ENCODE peak calls at places on chromosome 17, in four cellular contexts. M is mesendoderm, O is H9, C is H1. D is an unnamed sample.

GRCh38 chr17:3974980-3975379 is 10.7 kb upstream of the ATP2A3 start:
- DNase-seq in M (no peak), O (no peak), C (no peak), D (no peak)

GRCh38 chr17:82407255-82407654 is 10.9 kb upstream of the HEXD start:
- DNase-seq in M (no peak), O (no peak), C (no peak), D (peak)

GRCh38 chr17:78929908-78930775 is 5.0 kb upstream of the TIMP2 start:
- DNase-seq in M (no peak), O (peak), C (no peak), D (no peak)

GRCh38 chr17:41937970-41938851 is 7.8 kb downstream of the ODAD4 start:
- DNase-seq in M (no peak), O (no peak), C (no peak), D (no peak)

GRCh38 chr17:39751637-39752036 is 13.9 kb downstream of the GRB7 start:
- DNase-seq in M (no peak), O (peak), C (no peak), D (no peak)

GRCh38 chr17:53655591-53655990 is 167.1 kb upstream of the KIF2B start:
- DNase-seq in M (peak), O (no peak), C (no peak), D (peak)

GRCh38 chr17:4759776-4760236 is 11.9 kb upstream of the TM4SF5 start:
- DNase-seq in M (no peak), O (no peak), C (no peak), D (no peak)

GRCh38 chr17:36591434-36592315 is at the start of gene DHRS11:
- DNase-seq in M (peak), O (peak), C (peak), D (peak)

GRCh38 chr17:68961204-68961893 is 6.2 kb upstream of the ABCA8 start:
- DNase-seq in M (peak), O (no peak), C (no peak), D (no peak)

GRCh38 chr17:68297168-68297567 is 5.9 kb downstream of the ARSG start:
- DNase-seq in M (no peak), O (no peak), C (no peak), D (no peak)

GRCh38 chr17:40168262-40168832 is 8.9 kb upstream of the RAPGEFL1 start:
- DNase-seq in M (peak), O (peak), C (peak), D (peak)

GRCh38 chr17:15977894-15978293 is 21.6 kb downstream of the ZSWIM7 start:
- DNase-seq in M (no peak), O (no peak), C (no peak), D (no peak)

GRCh38 chr17:15092762-15093161 is 172.4 kb downstream of the PMP22 start:
- DNase-seq in M (no peak), O (no peak), C (no peak), D (peak)

GRCh38 chr17:81608605-81609004 is 28.3 kb downstream of the NPLOC4 start:
- DNase-seq in M (no peak), O (no peak), C (no peak), D (no peak)

GRCh38 chr17:72806011-72806410 is 286.5 kb downstream of the SLC39A11 start:
- DNase-seq in M (no peak), O (no peak), C (no peak), D (peak)

GRCh38 chr17:38761612-38762011 is 9.1 kb downstream of the PSMB3 start:
- DNase-seq in M (peak), O (peak), C (peak), D (peak)

GRCh38 chr17:60677308-60678117 is at the start of gene BCAS3:
- DNase-seq in M (peak), O (peak), C (peak), D (peak)

GRCh38 chr17:59202320-59202719 is 7.5 kb upstream of the SMG8 start:
- DNase-seq in M (no peak), O (no peak), C (no peak), D (no peak)

GRCh38 chr17:64442550-64442971 is 6.4 kb upstream of the MILR1 start:
- DNase-seq in M (no peak), O (no peak), C (no peak), D (no peak)

GRCh38 chr17:82356028-82356427 is 3.0 kb upstream of the TEX19 start:
- DNase-seq in M (no peak), O (no peak), C (no peak), D (no peak)

GRCh38 chr17:50638851-50639767 is 4.4 kb downstream of the ABCC3 start:
- DNase-seq in M (peak), O (peak), C (no peak), D (peak)

GRCh38 chr17:81710514-81711308 is 1.4 kb upstream of the SLC25A10 start:
- DNase-seq in M (peak), O (no peak), C (peak), D (no peak)

GRCh38 chr17:33901085-33901484 is 354.0 kb upstream of the CCL2 start:
- DNase-seq in M (peak), O (no peak), C (no peak), D (no peak)

GRCh38 chr17:45087496-45087975 is 26.4 kb downstream of the NMT1 start:
- DNase-seq in M (no peak), O (no peak), C (no peak), D (peak)

GRCh38 chr17:17206149-17206912 is at the start of gene PLD6:
- DNase-seq in M (no peak), O (peak), C (no peak), D (peak)

GRCh38 chr17:82050761-82051641 is 610 bp downstream of the RFNG start:
- DNase-seq in M (no peak), O (no peak), C (no peak), D (no peak)

GRCh38 chr17:2094891-2095535 is 40.1 kb downstream of the HIC1 start:
- DNase-seq in M (peak), O (peak), C (no peak), D (peak)

GRCh38 chr17:81487487-81488275 is 24.9 kb downstream of the ACTG1 start:
- DNase-seq in M (peak), O (peak), C (peak), D (peak)

GRCh38 chr17:40290629-40291296 is 3.1 kb downstream of the CDC6 start:
- DNase-seq in M (peak), O (no peak), C (no peak), D (peak)

GRCh38 chr17:38864636-38865398 is 5.0 kb upstream of the LASP1 start:
- DNase-seq in M (peak), O (peak), C (no peak), D (peak)

GRCh38 chr17:77209330-77209748 is 68.6 kb downstream of the SEC14L1 start:
- DNase-seq in M (no peak), O (no peak), C (no peak), D (no peak)

GRCh38 chr17:72349508-72350472 is 229.0 kb downstream of the SOX9 start:
- DNase-seq in M (no peak), O (no peak), C (no peak), D (no peak)

GRCh38 chr17:2394775-2395191 is 6.1 kb downstream of the MNT start:
- DNase-seq in M (no peak), O (peak), C (no peak), D (no peak)

GRCh38 chr17:31677036-31677435 is 182.0 kb downstream of the COPRS start:
- DNase-seq in M (no peak), O (no peak), C (no peak), D (no peak)

GRCh38 chr17:31680126-31680525 is 178.9 kb downstream of the COPRS start:
- DNase-seq in M (no peak), O (peak), C (peak), D (no peak)

GRCh38 chr17:31677681-31678080 is 181.4 kb downstream of the COPRS start:
- DNase-seq in M (no peak), O (peak), C (no peak), D (no peak)

GRCh38 chr17:31679667-31680066 is 179.4 kb downstream of the COPRS start:
- DNase-seq in M (no peak), O (no peak), C (no peak), D (no peak)

GRCh38 chr17:31678431-31678830 is 180.6 kb downstream of the COPRS start:
- DNase-seq in M (peak), O (peak), C (no peak), D (peak)
- H4K5ac ChIP-seq in M (no peak), O (no peak), C (no peak), D (no peak)

GRCh38 chr17:47218896-47219430 is 9.8 kb downstream of the MYL4 start:
- DNase-seq in M (peak), O (no peak), C (no peak), D (no peak)
- H4K5ac ChIP-seq in M (no peak), O (no peak), C (no peak), D (no peak)

DNA sequence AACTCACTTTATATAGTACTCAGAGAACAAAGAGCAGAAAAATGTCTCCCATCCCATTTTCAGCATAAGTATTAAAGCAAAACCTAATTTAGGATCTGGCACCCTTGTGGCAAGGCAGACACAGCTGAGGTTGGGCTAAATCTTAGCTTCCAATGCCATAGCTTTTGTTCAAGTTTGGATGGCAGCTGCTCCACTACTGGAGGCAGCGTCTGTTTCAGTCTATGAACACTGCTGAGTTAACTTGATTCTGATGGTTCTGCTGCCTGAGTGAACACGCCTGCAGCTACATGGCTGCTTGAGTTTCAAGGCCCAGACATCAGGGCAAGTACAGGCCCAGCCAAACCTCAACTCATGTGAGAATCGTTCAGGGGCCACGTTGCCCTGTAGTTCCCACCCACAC is 178.2 kb upstream of the RPH3AL start:
- DNase-seq in M (no peak), O (no peak), C (no peak), D (no peak)
- H4K5ac ChIP-seq in M (no peak), O (no peak), C (no peak), D (no peak)

GRCh38 chr17:8791910-8792270 is 7.3 kb downstream of the MFSD6L start:
- DNase-seq in M (peak), O (peak), C (no peak), D (peak)
- H4K5ac ChIP-seq in M (no peak), O (no peak), C (no peak), D (no peak)

DNA sequence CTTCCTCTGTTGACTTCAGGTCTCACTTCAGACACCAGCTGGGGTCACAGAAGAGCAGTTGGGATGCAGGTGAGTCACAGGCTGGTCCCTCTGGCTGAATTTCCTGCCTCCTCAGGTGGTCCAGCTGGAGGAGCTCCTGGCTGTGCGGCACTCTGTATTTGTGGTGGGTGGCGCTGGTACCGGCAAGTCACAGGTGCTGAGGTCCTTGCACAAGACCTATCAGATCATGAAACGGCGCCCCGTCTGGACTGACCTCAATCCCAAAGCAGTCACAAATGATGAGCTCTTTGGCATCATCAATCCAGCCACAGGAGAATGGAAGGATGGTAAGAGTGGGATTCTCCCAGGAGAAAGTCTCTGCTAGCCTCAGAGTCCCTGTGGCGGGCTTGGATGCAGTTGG is 149.2 kb downstream of the DNAH9 start:
- DNase-seq in M (no peak), O (no peak), C (no peak), D (no peak)
- H4K5ac ChIP-seq in M (no peak), O (no peak), C (no peak), D (no peak)

DNA sequence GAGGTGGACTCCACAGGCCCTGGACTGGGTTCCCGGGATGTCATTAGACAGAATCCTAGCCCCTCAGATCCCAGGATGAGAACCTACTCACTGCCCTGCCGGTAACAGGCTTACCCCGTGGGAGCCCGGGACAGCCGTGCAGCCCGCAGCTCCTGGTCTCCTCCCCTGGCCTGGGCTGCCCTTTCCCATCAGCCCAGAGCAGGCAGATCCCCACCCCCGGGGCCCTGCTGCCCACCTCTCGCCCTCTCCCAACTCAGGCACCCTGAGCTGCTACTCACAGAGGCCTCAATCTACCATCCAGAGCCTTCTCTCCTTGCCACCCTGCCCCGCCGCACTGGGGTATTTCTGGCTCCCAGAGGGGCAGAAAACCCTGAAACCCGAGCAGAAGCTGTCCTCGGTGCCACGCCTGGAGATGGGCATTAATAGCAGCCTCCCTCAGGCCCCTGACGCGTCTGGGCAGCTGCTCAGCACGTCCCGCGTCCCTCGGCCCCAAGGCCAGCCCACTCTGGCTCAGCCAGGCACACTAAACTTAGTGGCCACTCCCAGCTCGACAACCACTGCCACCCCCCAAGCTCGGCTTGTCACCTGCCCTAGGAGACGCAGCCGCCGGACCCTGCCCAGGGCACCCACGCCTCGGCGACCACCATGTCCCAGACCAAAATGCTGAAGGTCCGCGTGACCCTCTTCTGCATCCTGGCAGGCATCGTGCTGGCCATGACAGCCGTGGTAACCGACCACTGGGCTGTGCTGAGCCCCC is at the start of gene CACNG1:
- DNase-seq in M (no peak), O (no peak), C (no peak), D (no peak)
- H4K5ac ChIP-seq in M (no peak), O (no peak), C (no peak), D (no peak)

DNA sequence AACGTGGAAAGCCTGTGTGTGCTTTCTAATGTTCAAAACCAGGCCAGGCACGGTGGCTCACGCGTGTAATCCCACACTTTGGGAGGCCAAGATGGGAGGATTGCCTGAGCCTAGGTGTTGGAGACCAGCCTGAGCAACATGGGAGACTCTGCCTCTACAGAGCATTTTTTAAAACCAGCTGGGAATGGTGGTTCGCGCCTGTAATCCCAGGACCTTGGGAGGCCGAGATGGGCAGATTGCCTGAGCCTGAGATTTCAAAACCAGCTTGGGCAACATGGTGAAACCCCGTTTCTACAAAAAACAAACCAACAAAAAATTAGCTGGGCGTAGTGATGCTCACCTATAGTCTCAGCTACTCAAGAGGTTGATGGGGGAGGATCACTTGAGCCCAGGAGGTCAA is 26.4 kb downstream of the RNF213 start:
- DNase-seq in M (no peak), O (no peak), C (no peak), D (no peak)
- H4K5ac ChIP-seq in M (no peak), O (no peak), C (no peak), D (no peak)

GRCh38 chr17:66250686-66251085 is 21.5 kb upstream of the APOH start:
- DNase-seq in M (peak), O (no peak), C (no peak), D (no peak)

DNA sequence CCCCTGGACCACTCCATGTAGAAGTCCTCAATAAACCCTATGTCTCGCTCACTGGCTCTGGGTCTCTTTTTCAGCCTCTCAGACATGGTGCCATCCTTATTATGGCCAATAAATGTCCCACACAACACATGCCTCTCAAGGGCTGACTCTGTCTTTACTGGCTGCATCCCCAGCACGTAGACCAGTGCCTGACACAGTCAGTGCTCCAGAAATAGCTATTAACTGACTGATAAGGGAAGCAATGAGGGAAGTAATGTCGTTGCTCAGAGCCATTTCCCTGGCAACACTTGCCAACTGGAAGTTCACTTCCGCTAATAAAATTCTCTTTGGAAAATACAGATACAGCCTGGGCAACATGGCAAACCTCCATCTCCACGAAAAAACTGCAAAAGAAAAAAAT is 19.1 kb upstream of the APOH start:
- DNase-seq in M (no peak), O (no peak), C (no peak), D (no peak)
- H4K5ac ChIP-seq in M (no peak), O (no peak), C (no peak), D (no peak)

GRCh38 chr17:19255279-19255678 is 18.1 kb downstream of the EPN2 start:
- DNase-seq in M (no peak), O (no peak), C (no peak), D (no peak)

GRCh38 chr17:19258371-19258770 is 21.2 kb downstream of the EPN2 start:
- DNase-seq in M (no peak), O (no peak), C (no peak), D (no peak)

GRCh38 chr17:19250421-19251141 is 13.4 kb downstream of the EPN2 start:
- DNase-seq in M (no peak), O (no peak), C (no peak), D (no peak)

GRCh38 chr17:19253112-19253511 is 15.9 kb downstream of the EPN2 start:
- DNase-seq in M (no peak), O (no peak), C (no peak), D (no peak)

DNA sequence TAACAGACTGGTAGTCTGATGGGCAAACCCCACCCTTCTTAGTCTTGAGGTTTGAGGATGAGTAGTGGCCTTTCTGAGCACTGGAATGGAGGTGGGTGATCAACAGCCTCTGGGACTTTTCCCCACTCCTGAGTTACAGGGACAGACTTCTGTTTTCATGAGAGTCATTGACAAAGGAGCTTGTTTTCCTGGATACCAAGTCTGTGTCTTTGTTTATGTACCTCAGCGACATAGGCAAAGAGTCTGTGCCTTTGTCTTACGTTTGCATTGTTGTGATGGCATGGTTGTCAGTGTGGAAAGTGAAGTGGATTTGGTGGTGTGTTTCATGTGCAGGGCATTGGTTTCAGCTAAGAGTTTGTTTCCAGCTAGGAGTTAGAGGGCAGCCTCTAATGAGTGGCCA is 17.5 kb downstream of the EPN2 start:
- DNase-seq in M (peak), O (no peak), C (no peak), D (no peak)
- H4K5ac ChIP-seq in M (no peak), O (peak), C (no peak), D (no peak)

DNA sequence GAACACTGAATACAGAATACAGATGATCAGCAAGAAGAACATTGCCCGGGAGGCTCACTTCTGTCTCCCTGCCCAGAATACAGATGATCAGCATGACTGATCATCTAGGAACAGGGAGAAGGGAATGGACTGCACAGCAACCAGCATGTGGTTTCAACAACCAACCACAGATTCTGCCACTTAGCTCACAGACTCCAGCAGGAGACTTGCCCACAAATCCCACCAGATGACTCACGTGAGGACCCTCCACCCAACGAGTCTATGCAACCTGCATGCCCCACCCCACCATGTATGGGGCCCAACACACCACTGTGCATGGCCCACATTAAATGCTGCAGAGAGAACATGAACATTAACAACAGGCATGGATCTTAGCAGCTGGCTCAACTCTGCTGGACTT is 36.1 kb upstream of the ALOX12 start:
- DNase-seq in M (no peak), O (no peak), C (no peak), D (no peak)
- H4K5ac ChIP-seq in M (no peak), O (no peak), C (no peak), D (no peak)

D was measured in IMR-90.